ENCODE peak calls at places on chromosomes 3 and 15, in six cellular contexts. One of them, this sample, is unnamed.
A peak's percentile ranks its signal among the peaks of the same experiment; 100 is the strongest.

GRCh38 chr15:100172356-100173024 is 169.3 kb downstream of the ADAMTS17 start:
- DNase-seq in CD8-positive, alpha-beta T cell: no peak
- DNase-seq in AG04449: no peak
- DNase-seq in RWPE1: no peak
- DNase-seq in left ventricle myocardium inferior: no peak
- DNase-seq in WTC11: no peak
- DNase-seq in this sample: no peak

GRCh38 chr15:74422723-74423442 is 10.9 kb downstream of the SEMA7A start:
- DNase-seq in CD8-positive, alpha-beta T cell: no peak
- DNase-seq in AG04449: no peak
- DNase-seq in RWPE1: peak; percentile 92
- DNase-seq in left ventricle myocardium inferior: no peak
- DNase-seq in WTC11: peak; percentile 37
- DNase-seq in this sample: no peak

GRCh38 chr15:90064931-90065681 is 37.2 kb downstream of the IDH2 start:
- DNase-seq in CD8-positive, alpha-beta T cell: no peak
- DNase-seq in AG04449: no peak
- DNase-seq in RWPE1: no peak
- DNase-seq in left ventricle myocardium inferior: peak; percentile 80
- DNase-seq in WTC11: peak; percentile 50
- DNase-seq in this sample: peak; percentile 75

GRCh38 chr3:47579875-47580274 is 1.2 kb upstream of the CSPG5 start:
- DNase-seq in CD8-positive, alpha-beta T cell: no peak
- DNase-seq in AG04449: no peak
- DNase-seq in RWPE1: no peak
- DNase-seq in left ventricle myocardium inferior: no peak
- DNase-seq in WTC11: no peak
- DNase-seq in this sample: no peak

GRCh38 chr15:68022061-68022460 is 32.1 kb upstream of the PIAS1 start:
- DNase-seq in CD8-positive, alpha-beta T cell: no peak
- DNase-seq in AG04449: no peak
- DNase-seq in RWPE1: no peak
- DNase-seq in left ventricle myocardium inferior: peak; percentile 32
- DNase-seq in WTC11: no peak
- DNase-seq in this sample: no peak

GRCh38 chr3:100970537-100970936 is 22.7 kb downstream of the ABI3BP start:
- DNase-seq in CD8-positive, alpha-beta T cell: no peak
- DNase-seq in AG04449: no peak
- DNase-seq in RWPE1: no peak
- DNase-seq in left ventricle myocardium inferior: no peak
- DNase-seq in WTC11: no peak
- DNase-seq in this sample: no peak

GRCh38 chr3:159252772-159253384 is 451.0 kb downstream of the MFSD1 start:
- DNase-seq in CD8-positive, alpha-beta T cell: no peak
- DNase-seq in AG04449: no peak
- DNase-seq in RWPE1: peak; percentile 17
- DNase-seq in left ventricle myocardium inferior: no peak
- DNase-seq in WTC11: no peak
- DNase-seq in this sample: peak; percentile 15

GRCh38 chr3:128074851-128075515 is 22.7 kb downstream of the SEC61A1 start:
- DNase-seq in CD8-positive, alpha-beta T cell: no peak
- DNase-seq in AG04449: no peak
- DNase-seq in RWPE1: no peak
- DNase-seq in left ventricle myocardium inferior: no peak
- DNase-seq in WTC11: no peak
- DNase-seq in this sample: no peak

GRCh38 chr3:146469206-146470017 is at the start of gene PLSCR2:
- DNase-seq in CD8-positive, alpha-beta T cell: peak; percentile 49
- DNase-seq in AG04449: no peak
- DNase-seq in RWPE1: peak; percentile 13
- DNase-seq in left ventricle myocardium inferior: peak; percentile 46
- DNase-seq in WTC11: peak; percentile 86
- DNase-seq in this sample: peak; percentile 22

GRCh38 chr3:194134231-194134756 is 1.7 kb upstream of the HES1 start:
- DNase-seq in CD8-positive, alpha-beta T cell: no peak
- DNase-seq in AG04449: no peak
- DNase-seq in RWPE1: no peak
- DNase-seq in left ventricle myocardium inferior: peak; percentile 77
- DNase-seq in WTC11: no peak
- DNase-seq in this sample: peak; percentile 69

GRCh38 chr15:42456971-42457370 is 34.0 kb downstream of the ZNF106 start:
- DNase-seq in CD8-positive, alpha-beta T cell: no peak
- DNase-seq in AG04449: no peak
- DNase-seq in RWPE1: no peak
- DNase-seq in left ventricle myocardium inferior: no peak
- DNase-seq in WTC11: no peak
- DNase-seq in this sample: no peak

GRCh38 chr15:77030928-77031375 is 36.0 kb downstream of the PSTPIP1 start:
- DNase-seq in CD8-positive, alpha-beta T cell: no peak
- DNase-seq in AG04449: no peak
- DNase-seq in RWPE1: no peak
- DNase-seq in left ventricle myocardium inferior: no peak
- DNase-seq in WTC11: peak; percentile 8
- DNase-seq in this sample: peak; percentile 6

GRCh38 chr15:57591822-57592367 is at the start of gene MYZAP:
- DNase-seq in CD8-positive, alpha-beta T cell: peak; percentile 8
- DNase-seq in AG04449: no peak
- DNase-seq in RWPE1: peak; percentile 85
- DNase-seq in left ventricle myocardium inferior: peak; percentile 76
- DNase-seq in WTC11: peak; percentile 66
- DNase-seq in this sample: peak; percentile 46

GRCh38 chr15:38611228-38611627 is 46.6 kb upstream of the RASGRP1 start:
- DNase-seq in CD8-positive, alpha-beta T cell: peak; percentile 9
- DNase-seq in AG04449: no peak
- DNase-seq in RWPE1: no peak
- DNase-seq in left ventricle myocardium inferior: no peak
- DNase-seq in WTC11: no peak
- DNase-seq in this sample: no peak

GRCh38 chr3:129045675-129046036 is 14.9 kb upstream of the GP9 start:
- DNase-seq in CD8-positive, alpha-beta T cell: peak; percentile 25
- DNase-seq in AG04449: no peak
- DNase-seq in RWPE1: no peak
- DNase-seq in left ventricle myocardium inferior: peak; percentile 42
- DNase-seq in WTC11: peak; percentile 71
- DNase-seq in this sample: no peak

DNA sequence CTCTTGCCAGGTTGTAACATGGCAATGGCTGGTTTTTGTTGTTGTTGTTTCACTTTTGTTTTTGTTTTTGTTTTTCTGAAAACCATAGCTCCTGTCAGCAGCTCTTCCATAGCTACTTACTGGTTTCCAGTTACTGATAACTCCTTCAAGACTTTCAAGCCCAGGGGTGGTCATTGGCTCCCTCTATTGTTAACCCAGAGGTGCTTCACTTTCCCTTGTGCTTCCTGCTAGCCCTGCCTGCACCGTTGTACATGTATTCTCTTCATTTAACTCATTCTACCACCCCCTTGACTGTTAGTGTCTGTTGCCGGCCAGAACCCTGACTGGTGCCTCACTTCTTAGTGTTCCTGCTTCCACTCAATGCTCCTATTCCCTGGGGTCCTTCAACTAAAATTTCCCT is 4.2 kb upstream of the TRAT1 start:
- DNase-seq in CD8-positive, alpha-beta T cell: peak; percentile 29
- DNase-seq in AG04449: no peak
- DNase-seq in RWPE1: peak; percentile 29
- DNase-seq in left ventricle myocardium inferior: no peak
- DNase-seq in WTC11: peak; percentile 62
- DNase-seq in this sample: peak; percentile 36
- TF ChIP-seq CTCF in CD8-positive, alpha-beta T cell: peak; percentile 71
- TF ChIP-seq CTCF in AG04449: no peak
- TF ChIP-seq CTCF in RWPE1: no peak
- TF ChIP-seq CTCF in left ventricle myocardium inferior: no peak
- TF ChIP-seq CTCF in WTC11: peak; percentile 25
- TF ChIP-seq CTCF in this sample: no peak

DNA sequence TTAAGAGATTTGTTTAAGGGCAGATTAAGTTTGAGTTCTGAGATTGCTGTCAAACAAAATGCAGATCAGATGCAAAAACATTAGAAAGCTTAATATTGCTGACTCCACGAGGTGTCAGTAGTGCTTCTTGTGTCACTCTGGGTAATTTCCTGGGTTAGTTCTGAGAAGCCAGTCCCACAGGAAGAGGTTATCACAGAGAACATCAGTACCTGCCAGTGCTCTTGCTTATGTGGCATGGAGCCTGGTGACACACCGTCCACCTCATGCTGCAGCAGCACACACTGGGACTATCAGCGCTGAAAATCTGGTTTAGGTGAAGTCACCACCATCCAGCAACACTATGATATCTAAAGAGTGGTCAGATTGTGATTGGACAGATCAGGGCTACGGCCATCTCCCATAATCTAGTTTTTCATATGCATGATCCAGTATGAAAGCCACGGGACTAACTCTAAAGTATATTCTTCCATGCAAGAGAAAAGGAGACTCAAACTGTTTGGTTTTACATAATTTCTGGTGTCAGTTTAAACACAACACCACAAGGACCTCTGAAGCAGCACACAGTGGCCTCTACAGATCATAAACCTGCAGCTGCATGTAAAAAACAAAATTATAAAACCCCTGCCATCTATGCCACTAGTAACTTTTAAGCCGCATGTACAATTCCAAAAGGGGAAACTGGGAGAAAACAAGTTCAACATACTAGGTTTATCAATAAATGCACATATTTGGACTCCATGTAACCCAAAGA is 36.1 kb upstream of the MYO5C start:
- DNase-seq in CD8-positive, alpha-beta T cell: peak; percentile 25
- DNase-seq in AG04449: no peak
- DNase-seq in RWPE1: peak; percentile 60
- DNase-seq in left ventricle myocardium inferior: no peak
- DNase-seq in WTC11: no peak
- DNase-seq in this sample: peak; percentile 11
- TF ChIP-seq CTCF in CD8-positive, alpha-beta T cell: peak; percentile 63
- TF ChIP-seq CTCF in AG04449: peak; percentile 44
- TF ChIP-seq CTCF in RWPE1: peak; percentile 63
- TF ChIP-seq CTCF in left ventricle myocardium inferior: peak; percentile 58
- TF ChIP-seq CTCF in WTC11: no peak
- TF ChIP-seq CTCF in this sample: peak; percentile 17

GRCh38 chr3:196128172-196128843 is 46.4 kb upstream of the TFRC start:
- DNase-seq in CD8-positive, alpha-beta T cell: no peak
- DNase-seq in AG04449: no peak
- DNase-seq in RWPE1: no peak
- DNase-seq in left ventricle myocardium inferior: no peak
- DNase-seq in WTC11: no peak
- DNase-seq in this sample: no peak
- TF ChIP-seq CTCF in CD8-positive, alpha-beta T cell: no peak
- TF ChIP-seq CTCF in AG04449: no peak
- TF ChIP-seq CTCF in RWPE1: no peak
- TF ChIP-seq CTCF in left ventricle myocardium inferior: no peak
- TF ChIP-seq CTCF in WTC11: no peak
- TF ChIP-seq CTCF in this sample: no peak

GRCh38 chr15:93001881-93002280 is 87.1 kb downstream of the RGMA start:
- DNase-seq in CD8-positive, alpha-beta T cell: no peak
- DNase-seq in AG04449: no peak
- DNase-seq in RWPE1: no peak
- DNase-seq in left ventricle myocardium inferior: no peak
- DNase-seq in WTC11: no peak
- DNase-seq in this sample: no peak
- TF ChIP-seq CTCF in CD8-positive, alpha-beta T cell: no peak
- TF ChIP-seq CTCF in AG04449: no peak
- TF ChIP-seq CTCF in RWPE1: peak; percentile 19
- TF ChIP-seq CTCF in left ventricle myocardium inferior: peak; percentile 35
- TF ChIP-seq CTCF in WTC11: no peak
- TF ChIP-seq CTCF in this sample: no peak

GRCh38 chr15:40081691-40082194 is 26.9 kb downstream of the BMF start:
- DNase-seq in CD8-positive, alpha-beta T cell: no peak
- DNase-seq in AG04449: no peak
- DNase-seq in RWPE1: no peak
- DNase-seq in left ventricle myocardium inferior: peak; percentile 78
- DNase-seq in WTC11: peak; percentile 64
- DNase-seq in this sample: peak; percentile 75
- TF ChIP-seq CTCF in CD8-positive, alpha-beta T cell: no peak
- TF ChIP-seq CTCF in AG04449: peak; percentile 4
- TF ChIP-seq CTCF in RWPE1: no peak
- TF ChIP-seq CTCF in left ventricle myocardium inferior: peak; percentile 20
- TF ChIP-seq CTCF in WTC11: no peak
- TF ChIP-seq CTCF in this sample: no peak

GRCh38 chr15:81199031-81199779 is 2.5 kb downstream of the IL16 start:
- DNase-seq in CD8-positive, alpha-beta T cell: no peak
- DNase-seq in AG04449: no peak
- DNase-seq in RWPE1: no peak
- DNase-seq in left ventricle myocardium inferior: no peak
- DNase-seq in WTC11: no peak
- DNase-seq in this sample: no peak
- TF ChIP-seq CTCF in CD8-positive, alpha-beta T cell: no peak
- TF ChIP-seq CTCF in AG04449: no peak
- TF ChIP-seq CTCF in RWPE1: no peak
- TF ChIP-seq CTCF in left ventricle myocardium inferior: no peak
- TF ChIP-seq CTCF in WTC11: no peak
- TF ChIP-seq CTCF in this sample: no peak

DNA sequence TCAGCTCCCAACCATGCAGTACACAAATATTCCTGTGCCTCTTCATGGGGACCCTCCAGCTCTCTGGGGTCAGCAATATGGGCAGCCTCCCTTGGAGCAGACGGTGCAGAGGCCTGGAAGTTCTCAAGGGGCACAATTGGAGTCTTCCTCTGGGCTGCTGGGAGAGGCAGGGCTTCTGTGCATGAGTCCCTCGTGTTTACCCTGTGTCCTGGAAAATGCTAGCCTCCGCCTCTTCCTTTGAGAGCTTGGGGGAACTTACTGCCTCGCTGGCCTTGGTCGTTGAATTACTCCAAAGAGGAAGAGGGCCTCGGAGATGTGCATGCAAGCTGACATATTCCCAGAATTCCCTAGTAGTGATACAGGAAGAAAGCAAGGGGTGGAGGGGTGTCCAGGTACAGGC is 284.4 kb upstream of the IGF1R start:
- DNase-seq in CD8-positive, alpha-beta T cell: no peak
- DNase-seq in AG04449: no peak
- DNase-seq in RWPE1: no peak
- DNase-seq in left ventricle myocardium inferior: no peak
- DNase-seq in WTC11: no peak
- DNase-seq in this sample: no peak
- TF ChIP-seq CTCF in CD8-positive, alpha-beta T cell: no peak
- TF ChIP-seq CTCF in AG04449: no peak
- TF ChIP-seq CTCF in RWPE1: no peak
- TF ChIP-seq CTCF in left ventricle myocardium inferior: no peak
- TF ChIP-seq CTCF in WTC11: no peak
- TF ChIP-seq CTCF in this sample: no peak

DNA sequence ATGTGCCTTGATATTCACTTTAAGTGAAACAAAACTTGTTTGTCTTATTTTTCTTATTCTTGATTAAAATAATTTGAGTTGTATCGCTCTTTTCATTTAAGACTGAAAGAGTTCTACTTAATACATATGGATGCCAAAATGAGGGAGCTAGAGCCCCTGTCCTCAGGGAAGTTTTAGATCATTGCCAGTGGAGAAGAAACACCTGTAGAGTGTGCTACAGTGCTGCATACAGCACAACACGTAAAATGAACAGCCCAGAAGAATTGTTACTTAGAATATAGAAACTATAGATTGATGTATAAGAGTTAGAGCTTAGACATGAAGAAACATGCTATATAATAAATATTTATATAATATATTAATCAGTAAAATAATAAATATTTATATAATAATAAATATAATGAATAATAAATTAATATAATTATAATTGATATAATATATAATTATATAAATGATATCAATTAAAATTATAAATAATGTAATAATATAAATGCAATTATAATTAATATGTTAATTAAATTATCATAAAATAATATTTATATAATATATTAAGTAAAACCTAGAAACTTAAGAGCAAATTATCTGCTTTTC is 1234.7 kb downstream of the ROBO2 start:
- DNase-seq in CD8-positive, alpha-beta T cell: no peak
- DNase-seq in AG04449: no peak
- DNase-seq in RWPE1: no peak
- DNase-seq in left ventricle myocardium inferior: no peak
- DNase-seq in WTC11: no peak
- DNase-seq in this sample: no peak
- TF ChIP-seq CTCF in CD8-positive, alpha-beta T cell: no peak
- TF ChIP-seq CTCF in AG04449: no peak
- TF ChIP-seq CTCF in RWPE1: no peak
- TF ChIP-seq CTCF in left ventricle myocardium inferior: no peak
- TF ChIP-seq CTCF in WTC11: no peak
- TF ChIP-seq CTCF in this sample: no peak

GRCh38 chr3:126567696-126568438 is 9.1 kb upstream of the C3orf22 start:
- DNase-seq in CD8-positive, alpha-beta T cell: no peak
- DNase-seq in AG04449: no peak
- DNase-seq in RWPE1: peak; percentile 19
- DNase-seq in left ventricle myocardium inferior: no peak
- DNase-seq in WTC11: no peak
- DNase-seq in this sample: no peak
- TF ChIP-seq CTCF in CD8-positive, alpha-beta T cell: no peak
- TF ChIP-seq CTCF in AG04449: no peak
- TF ChIP-seq CTCF in RWPE1: no peak
- TF ChIP-seq CTCF in left ventricle myocardium inferior: peak; percentile 52
- TF ChIP-seq CTCF in WTC11: no peak
- TF ChIP-seq CTCF in this sample: no peak

This sample was measured in endothelial cell.